ENCODE peak calls at places on chromosomes 7 and 10, in seven cellular contexts. B, U, A, Q, E, L and R are unnamed samples.

GRCh38 chr7:27605689-27606269 is 56.9 kb downstream of the HIBADH start:
- DNase-seq in B (no peak), U (no peak), A (no peak), Q (peak), E (peak), L (no peak), R (no peak)

GRCh38 chr10:17410907-17411306 is 43.5 kb downstream of the ST8SIA6 start:
- DNase-seq in B (no peak), U (no peak), A (no peak), Q (peak), E (no peak), L (no peak), R (no peak)

GRCh38 chr10:125035136-125035535 is 93.2 kb downstream of the ZRANB1 start:
- DNase-seq in B (no peak), U (peak), A (no peak), Q (no peak), E (peak), L (no peak), R (no peak)

GRCh38 chr10:97713828-97714400 is 384 bp downstream of the MARVELD1 start:
- DNase-seq in B (peak), U (no peak), A (no peak), Q (peak), E (peak), L (peak), R (peak)

GRCh38 chr10:99395750-99396445 is 34.5 kb downstream of the GOT1 start:
- DNase-seq in B (no peak), U (peak), A (no peak), Q (no peak), E (peak), L (no peak), R (no peak)

GRCh38 chr10:135601-136464 is 578 bp downstream of the ZMYND11 start:
- DNase-seq in B (peak), U (no peak), A (peak), Q (peak), E (peak), L (peak), R (peak)

GRCh38 chr10:62373995-62374861 is at the start of gene ZNF365:
- DNase-seq in B (peak), U (no peak), A (no peak), Q (peak), E (peak), L (peak), R (no peak)

GRCh38 chr10:132391372-132392020 is 5.5 kb upstream of the PWWP2B start:
- DNase-seq in B (peak), U (no peak), A (no peak), Q (no peak), E (no peak), L (no peak), R (peak)

GRCh38 chr7:26070290-26070689 is 81.7 kb upstream of the NFE2L3 start:
- DNase-seq in B (no peak), U (no peak), A (no peak), Q (no peak), E (no peak), L (no peak), R (no peak)

GRCh38 chr10:24901686-24902399 is 50.6 kb downstream of the PRTFDC1 start:
- DNase-seq in B (peak), U (peak), A (no peak), Q (peak), E (peak), L (no peak), R (no peak)

GRCh38 chr7:155991470-155991869 is 179.2 kb upstream of the SHH start:
- DNase-seq in B (no peak), U (no peak), A (no peak), Q (no peak), E (no peak), L (no peak), R (no peak)

GRCh38 chr10:117980216-117980615 is 66.5 kb downstream of the RAB11FIP2 start:
- DNase-seq in B (no peak), U (peak), A (no peak), Q (no peak), E (peak), L (no peak), R (no peak)

GRCh38 chr7:23467731-23468720 is 2.3 kb downstream of the IGF2BP3 start:
- DNase-seq in B (no peak), U (no peak), A (no peak), Q (peak), E (no peak), L (no peak), R (no peak)

GRCh38 chr7:70416611-70417010 is 715.3 kb upstream of the GALNT17 start:
- DNase-seq in B (no peak), U (no peak), A (no peak), Q (no peak), E (no peak), L (no peak), R (no peak)

GRCh38 chr10:120365872-120366271 is 91.2 kb upstream of the PLPP4 start:
- DNase-seq in B (no peak), U (no peak), A (no peak), Q (no peak), E (no peak), L (no peak), R (no peak)

GRCh38 chr7:96979551-96980276 is 25.6 kb upstream of the DLX6 start:
- DNase-seq in B (no peak), U (no peak), A (no peak), Q (no peak), E (no peak), L (no peak), R (no peak)

GRCh38 chr7:142556745-142557144 is 192.5 kb upstream of the PRSS1 start:
- DNase-seq in B (no peak), U (peak), A (no peak), Q (peak), E (peak), L (no peak), R (peak)

GRCh38 chr7:135877799-135878198 is 99.4 kb downstream of the MTPN start:
- DNase-seq in B (no peak), U (peak), A (no peak), Q (no peak), E (no peak), L (no peak), R (peak)

GRCh38 chr10:119817991-119818888 is 54.4 kb downstream of the MCMBP start:
- DNase-seq in B (peak), U (no peak), A (no peak), Q (no peak), E (no peak), L (no peak), R (peak)

GRCh38 chr10:26355241-26355640 is 82.9 kb upstream of the APBB1IP start:
- DNase-seq in B (no peak), U (no peak), A (no peak), Q (no peak), E (no peak), L (no peak), R (no peak)

GRCh38 chr7:10908600-10908999 is 65.1 kb upstream of the PHF14 start:
- DNase-seq in B (no peak), U (no peak), A (no peak), Q (no peak), E (no peak), L (no peak), R (no peak)